ENCODE peak calls at places on chromosome 22, in ten cellular contexts. Q is neuronal stem cell, O is brain microvascular endothelial cell, V is IMR-90, T is mesenchymal stem cell, H is ovary, B is left lung, S is dorsolateral prefrontal cortex, E is prostate gland, D is HCT116. L is an unnamed sample.

GRCh38 chr22:24146791-24147353 is 34.4 kb upstream of the SUSD2 start:
- DNase-seq in Q (no peak), O (peak), V (peak), T (peak), H (peak), B (peak), S (no peak), E (no peak), D (no peak), L (no peak)

GRCh38 chr22:48566741-48567140 is 1260.9 kb downstream of the BRD1 start:
- DNase-seq in Q (no peak), O (no peak), V (no peak), T (no peak), H (no peak), B (no peak), S (no peak), E (no peak), D (no peak), L (no peak)

GRCh38 chr22:36331912-36332622 is 55.7 kb downstream of the MYH9 start:
- DNase-seq in Q (no peak), O (no peak), V (peak), T (peak), H (peak), B (peak), S (peak), E (peak), D (no peak), L (no peak)

GRCh38 chr22:38766076-38766777 is 10.4 kb upstream of the SUN2 start:
- DNase-seq in Q (no peak), O (peak), V (peak), T (peak), H (peak), B (no peak), S (peak), E (peak), D (peak), L (peak)

GRCh38 chr22:33565580-33565995 is 354.7 kb downstream of the LARGE1 start:
- DNase-seq in Q (no peak), O (no peak), V (no peak), T (no peak), H (no peak), B (no peak), S (no peak), E (no peak), D (no peak), L (no peak)

GRCh38 chr22:44669725-44670027 is 32.3 kb upstream of the PRR5 start:
- DNase-seq in Q (no peak), O (no peak), V (peak), T (peak), H (no peak), B (no peak), S (peak), E (no peak), D (no peak), L (no peak)

GRCh38 chr22:30420401-30421178 is 5.0 kb upstream of the MTFP1 start:
- DNase-seq in Q (no peak), O (peak), V (peak), T (peak), H (no peak), B (no peak), S (no peak), E (no peak), D (no peak), L (no peak)

GRCh38 chr22:25351631-25352293 is 132.3 kb downstream of the CRYBB2 start:
- DNase-seq in Q (no peak), O (no peak), V (no peak), T (no peak), H (no peak), B (no peak), S (peak), E (no peak), D (no peak), L (no peak)

GRCh38 chr22:25448435-25449051 is 115.9 kb upstream of the GRK3 start:
- DNase-seq in Q (no peak), O (peak), V (peak), T (peak), H (no peak), B (no peak), S (no peak), E (no peak), D (no peak), L (no peak)

GRCh38 chr22:40982482-40983385 is 31.6 kb downstream of the RBX1 start:
- DNase-seq in Q (no peak), O (no peak), V (no peak), T (no peak), H (no peak), B (no peak), S (no peak), E (no peak), D (no peak), L (no peak)

GRCh38 chr22:49937758-49938564 is 19.5 kb downstream of the CRELD2 start:
- DNase-seq in Q (no peak), O (no peak), V (no peak), T (no peak), H (no peak), B (no peak), S (peak), E (no peak), D (no peak), L (no peak)

GRCh38 chr22:38831166-38831945 is 12.5 kb downstream of the NPTXR start:
- DNase-seq in Q (no peak), O (peak), V (peak), T (peak), H (no peak), B (no peak), S (no peak), E (no peak), D (no peak), L (peak)

GRCh38 chr22:35697142-35697541 is 20.5 kb upstream of the APOL5 start:
- DNase-seq in Q (no peak), O (no peak), V (no peak), T (no peak), H (no peak), B (no peak), S (no peak), E (no peak), D (no peak), L (no peak)

GRCh38 chr22:50602338-50602700 is 1.7 kb downstream of the MAPK8IP2 start:
- DNase-seq in Q (no peak), O (no peak), V (no peak), T (no peak), H (no peak), B (no peak), S (no peak), E (no peak), D (no peak), L (no peak)

GRCh38 chr22:32660292-32660691 is 141.2 kb upstream of the TIMP3 start:
- DNase-seq in Q (peak), O (peak), V (peak), T (peak), H (peak), B (peak), S (no peak), E (peak), D (peak), L (no peak)

GRCh38 chr22:49047461-49047860 is 780.2 kb downstream of the BRD1 start:
- DNase-seq in Q (no peak), O (peak), V (peak), T (no peak), H (no peak), B (no peak), S (no peak), E (no peak), D (no peak), L (no peak)

GRCh38 chr22:42544686-42545085 is 9.1 kb upstream of the SERHL2 start:
- DNase-seq in Q (no peak), O (peak), V (peak), T (no peak), H (no peak), B (no peak), S (no peak), E (no peak), D (no peak), L (no peak)

GRCh38 chr22:38412435-38413084 is 42.4 kb downstream of the KCNJ4 start:
- DNase-seq in Q (no peak), O (no peak), V (no peak), T (no peak), H (no peak), B (no peak), S (no peak), E (no peak), D (no peak), L (no peak)

GRCh38 chr22:27801616-27802388 is at the start of gene MN1:
- DNase-seq in Q (peak), O (no peak), V (peak), T (peak), H (peak), B (no peak), S (peak), E (no peak), D (no peak), L (no peak)

GRCh38 chr22:42848941-42849340 is 8.1 kb downstream of the ARFGAP3 start:
- DNase-seq in Q (no peak), O (no peak), V (no peak), T (no peak), H (no peak), B (no peak), S (no peak), E (no peak), D (no peak), L (no peak)

GRCh38 chr22:31126128-31126868 is 3.5 kb downstream of the INPP5J start:
- DNase-seq in Q (no peak), O (no peak), V (no peak), T (no peak), H (no peak), B (no peak), S (no peak), E (no peak), D (no peak), L (no peak)

GRCh38 chr22:49290711-49291110 is 537.0 kb downstream of the BRD1 start:
- DNase-seq in Q (no peak), O (no peak), V (no peak), T (no peak), H (no peak), B (peak), S (no peak), E (no peak), D (no peak), L (no peak)

GRCh38 chr22:39662677-39663034 is 92.1 kb downstream of the CACNA1I start:
- DNase-seq in Q (no peak), O (no peak), V (no peak), T (no peak), H (no peak), B (no peak), S (no peak), E (no peak), D (no peak), L (no peak)

GRCh38 chr22:42959472-42960145 is 55.3 kb downstream of the PACSIN2 start:
- DNase-seq in Q (no peak), O (peak), V (peak), T (peak), H (no peak), B (peak), S (no peak), E (peak), D (no peak), L (no peak)

GRCh38 chr22:35972559-35972958 is 56.1 kb downstream of the RBFOX2 start:
- DNase-seq in Q (no peak), O (no peak), V (no peak), T (peak), H (no peak), B (no peak), S (no peak), E (no peak), D (no peak), L (no peak)

GRCh38 chr22:39173787-39174497 is 21.5 kb upstream of the CBX7 start:
- DNase-seq in Q (no peak), O (no peak), V (no peak), T (no peak), H (no peak), B (no peak), S (no peak), E (no peak), D (no peak), L (no peak)

GRCh38 chr22:50282361-50283144 is 12.4 kb upstream of the MAPK11 start:
- DNase-seq in Q (no peak), O (peak), V (peak), T (peak), H (no peak), B (peak), S (no peak), E (peak), D (peak), L (peak)

GRCh38 chr22:38202437-38203089 is 769 bp downstream of the MAFF start:
- DNase-seq in Q (no peak), O (peak), V (peak), T (peak), H (peak), B (peak), S (peak), E (peak), D (no peak), L (no peak)

GRCh38 chr22:49760630-49761571 is 66.8 kb downstream of the BRD1 start:
- DNase-seq in Q (no peak), O (no peak), V (no peak), T (no peak), H (no peak), B (peak), S (no peak), E (no peak), D (no peak), L (no peak)

GRCh38 chr22:39287076-39287743 is 32.2 kb downstream of the RPL3 start:
- DNase-seq in Q (no peak), O (no peak), V (no peak), T (peak), H (no peak), B (peak), S (no peak), E (no peak), D (no peak), L (no peak)

GRCh38 chr22:38788846-38789245 is 5.1 kb downstream of the DNAL4 start:
- DNase-seq in Q (no peak), O (no peak), V (no peak), T (no peak), H (no peak), B (no peak), S (no peak), E (no peak), D (no peak), L (no peak)

GRCh38 chr22:50281384-50281760 is 11.2 kb upstream of the MAPK11 start:
- DNase-seq in Q (no peak), O (no peak), V (no peak), T (no peak), H (no peak), B (no peak), S (no peak), E (no peak), D (no peak), L (no peak)

GRCh38 chr22:40265783-40266182 is 80.5 kb upstream of the ADSL start:
- DNase-seq in Q (no peak), O (peak), V (no peak), T (no peak), H (no peak), B (no peak), S (no peak), E (no peak), D (no peak), L (no peak)

GRCh38 chr22:31451709-31452571 is 37.7 kb downstream of the EIF4ENIF1 start:
- DNase-seq in Q (no peak), O (peak), V (peak), T (peak), H (no peak), B (no peak), S (no peak), E (no peak), D (peak), L (no peak)

GRCh38 chr22:42292726-42293520 is 22.5 kb upstream of the TCF20 start:
- DNase-seq in Q (no peak), O (no peak), V (no peak), T (no peak), H (no peak), B (no peak), S (no peak), E (no peak), D (no peak), L (no peak)

GRCh38 chr22:17214416-17215043 is 4.7 kb downstream of the ADA2 start:
- DNase-seq in Q (no peak), O (no peak), V (no peak), T (no peak), H (no peak), B (no peak), S (no peak), E (no peak), D (no peak), L (no peak)
- H3K27ac ChIP-seq in Q (no peak), O (no peak), V (no peak), T (no peak), H (no peak), B (no peak), S (no peak), E (no peak), D (no peak), L (no peak)

DNA sequence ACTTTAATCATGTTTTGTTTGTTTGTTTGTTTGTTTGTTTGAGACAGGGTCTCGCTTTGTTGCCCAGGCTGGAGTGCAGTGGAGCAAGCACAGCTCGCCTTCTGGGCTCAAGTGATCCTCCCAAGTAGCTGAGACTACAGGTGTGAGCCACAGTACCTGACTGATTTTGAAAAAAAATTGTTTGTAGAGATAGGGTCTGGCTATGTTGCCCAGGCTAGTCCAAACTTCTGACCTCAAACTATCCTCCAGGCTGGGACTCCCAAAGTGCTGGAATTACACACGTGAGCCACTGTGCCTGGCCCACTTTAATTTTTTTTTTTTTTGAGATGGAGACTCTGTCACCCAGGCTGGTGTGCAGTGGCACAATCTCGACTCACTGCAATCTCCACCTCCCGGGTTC is 74.8 kb upstream of the CLDN5 start:
- DNase-seq in Q (no peak), O (no peak), V (no peak), T (no peak), H (no peak), B (no peak), S (no peak), E (no peak), D (no peak), L (no peak)
- H3K27ac ChIP-seq in Q (no peak), O (no peak), V (no peak), T (no peak), H (no peak), B (peak), S (peak), E (no peak), D (no peak), L (peak)

GRCh38 chr22:26482171-26482570 is 1.4 kb downstream of the HPS4 start:
- DNase-seq in Q (no peak), O (no peak), V (no peak), T (no peak), H (no peak), B (no peak), S (no peak), E (no peak), D (no peak), L (no peak)

GRCh38 chr22:26485013-26485412 is 1.3 kb downstream of the SRRD start:
- DNase-seq in Q (no peak), O (no peak), V (no peak), T (peak), H (no peak), B (no peak), S (no peak), E (no peak), D (no peak), L (no peak)

GRCh38 chr22:26483043-26483438 is 542 bp downstream of the HPS4 start:
- DNase-seq in Q (no peak), O (no peak), V (no peak), T (no peak), H (no peak), B (no peak), S (no peak), E (no peak), D (no peak), L (no peak)

GRCh38 chr22:26484360-26484706 is 656 bp downstream of the SRRD start:
- DNase-seq in Q (no peak), O (no peak), V (peak), T (no peak), H (no peak), B (no peak), S (no peak), E (no peak), D (no peak), L (no peak)

GRCh38 chr22:26483439-26484359 is at the start of the genes HPS4 and SRRD:
- DNase-seq in Q (peak), O (peak), V (peak), T (peak), H (peak), B (peak), S (peak), E (peak), D (peak), L (peak)
- H3K27ac ChIP-seq in Q (peak), O (peak), V (peak), T (peak), H (peak), B (peak), S (peak), E (peak), D (peak), L (peak)

DNA sequence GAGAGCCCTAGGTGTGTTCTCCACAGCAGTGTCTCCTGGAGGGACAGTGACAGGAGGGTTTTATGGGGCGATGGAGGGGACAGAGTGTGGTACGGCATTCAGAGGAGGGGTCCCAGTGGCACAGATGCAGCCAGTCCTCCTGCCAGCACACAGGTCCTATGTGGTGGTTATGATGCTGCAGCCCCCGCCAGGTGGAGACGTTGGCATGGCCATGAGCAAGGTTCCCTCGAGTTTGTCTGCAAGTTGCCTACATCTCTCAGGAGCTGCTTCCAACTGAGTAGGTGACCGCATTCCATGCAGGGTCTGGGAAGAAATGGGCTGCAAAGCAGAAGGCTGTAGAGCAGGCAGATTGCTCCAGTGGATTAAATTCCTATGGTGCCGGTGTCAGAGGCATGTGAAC is 646.0 kb downstream of the TBC1D22A start:
- DNase-seq in Q (no peak), O (no peak), V (no peak), T (no peak), H (no peak), B (no peak), S (no peak), E (no peak), D (no peak), L (no peak)
- H3K27ac ChIP-seq in Q (no peak), O (no peak), V (no peak), T (no peak), H (no peak), B (no peak), S (no peak), E (no peak), D (no peak), L (no peak)

GRCh38 chr22:46609724-46610161 is 10.4 kb upstream of the GRAMD4 start:
- DNase-seq in Q (no peak), O (no peak), V (no peak), T (no peak), H (no peak), B (no peak), S (no peak), E (no peak), D (no peak), L (no peak)
- H3K27ac ChIP-seq in Q (peak), O (no peak), V (no peak), T (no peak), H (no peak), B (peak), S (no peak), E (no peak), D (no peak), L (no peak)

GRCh38 chr22:20982563-20982882 is 426 bp downstream of the LZTR1 start:
- DNase-seq in Q (no peak), O (no peak), V (no peak), T (no peak), H (no peak), B (no peak), S (no peak), E (no peak), D (no peak), L (no peak)
- H3K27ac ChIP-seq in Q (no peak), O (peak), V (peak), T (no peak), H (peak), B (peak), S (peak), E (peak), D (peak), L (peak)

DNA sequence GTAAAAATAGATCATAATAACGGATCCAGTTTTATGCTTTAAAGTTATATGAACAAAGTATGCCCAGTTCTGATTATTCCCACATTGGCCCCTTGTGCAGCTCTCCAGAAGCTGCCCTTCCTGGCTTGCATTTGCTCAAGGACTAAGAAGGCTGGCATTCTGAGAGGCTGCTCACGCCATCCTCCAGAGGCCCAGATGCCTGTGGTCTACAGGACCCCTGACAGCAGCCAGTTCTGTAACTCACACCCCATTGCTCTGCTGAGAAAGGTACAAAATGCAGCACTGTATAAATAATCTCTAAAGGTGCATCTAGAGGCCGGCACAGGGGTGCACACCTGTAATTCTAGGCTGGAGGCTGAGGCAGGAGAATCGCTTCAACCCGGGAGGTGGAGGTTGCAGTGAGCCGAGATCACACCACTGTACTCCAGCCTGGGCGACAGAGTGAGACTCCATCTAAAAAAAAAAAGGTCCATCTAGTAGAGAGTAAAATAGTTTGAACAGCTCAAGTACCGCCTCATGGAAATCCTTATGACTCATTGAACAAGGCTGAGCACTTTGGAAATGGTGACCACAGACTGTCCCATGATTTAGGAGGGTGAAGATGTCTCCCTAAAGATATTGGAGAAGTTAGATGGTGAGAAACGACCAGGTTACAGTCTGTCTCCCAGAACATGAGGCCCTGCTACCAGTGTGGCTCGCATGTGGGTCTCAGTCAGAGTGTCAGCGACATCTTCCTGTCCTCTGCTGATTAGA is 56.2 kb downstream of the KREMEN1 start:
- DNase-seq in Q (no peak), O (no peak), V (peak), T (peak), H (no peak), B (no peak), S (no peak), E (no peak), D (no peak), L (no peak)
- H3K27ac ChIP-seq in Q (no peak), O (no peak), V (no peak), T (no peak), H (no peak), B (peak), S (no peak), E (no peak), D (no peak), L (no peak)

L was measured in epithelial cell of prostate.